ENCODE peak calls at places on chromosome 9, in six cellular contexts. U is GM12878, E is A549, P is HepG2, A is K562, I is endothelial cell of umbilical vein. B is an unnamed sample.

GRCh38 chr9:115057559-115057958 is 60.4 kb downstream of the TNC start:
- DNase-seq in I (no peak), U (no peak), E (no peak), P (no peak), A (no peak), B (no peak)

GRCh38 chr9:124665391-124666058 is 105.6 kb downstream of the NR6A1 start:
- DNase-seq in U (no peak), P (peak; percentile 88), E (no peak), I (peak; percentile 19), A (no peak), B (no peak)

GRCh38 chr9:20139755-20140154 is 350.9 kb upstream of the SLC24A2 start:
- DNase-seq in P (no peak), U (no peak), E (no peak), I (no peak), A (no peak), B (no peak)

GRCh38 chr9:111443454-111443853 is 40.7 kb downstream of the ECPAS start:
- DNase-seq in U (no peak), E (no peak), A (no peak), P (no peak), I (no peak), B (no peak)

GRCh38 chr9:115058684-115059315 is 59.2 kb downstream of the TNC start:
- DNase-seq in I (no peak), A (no peak), U (no peak), P (no peak), E (no peak), B (no peak)

GRCh38 chr9:121972501-121972981 is 120.6 kb downstream of the TTLL11 start:
- DNase-seq in P (no peak), A (no peak), U (peak; percentile 59), I (peak; percentile 75), E (no peak), B (no peak)

GRCh38 chr9:132288371-132288770 is 66.4 kb downstream of the SETX start:
- DNase-seq in I (no peak), E (no peak), P (no peak), A (no peak), U (no peak), B (no peak)

GRCh38 chr9:27182421-27182820 is 73.4 kb downstream of the TEK start:
- DNase-seq in P (no peak), A (no peak), E (no peak), I (peak; percentile 49), U (no peak), B (no peak)

GRCh38 chr9:134915046-134915930 is 2.4 kb downstream of the FCN1 start:
- DNase-seq in E (no peak), P (no peak), I (no peak), U (no peak), A (no peak), B (no peak)

GRCh38 chr9:12784461-12785250 is 9.8 kb downstream of the LURAP1L start:
- DNase-seq in P (peak; percentile 96), U (no peak), E (peak; percentile 44), I (peak; percentile 35), A (no peak), B (peak; percentile 28)

GRCh38 chr9:114271556-114272510 is 51.1 kb upstream of the ORM1 start:
- DNase-seq in P (peak; percentile 28), U (no peak), A (no peak), E (no peak), I (peak; percentile 58), B (peak; percentile 78)

GRCh38 chr9:28206280-28206679 is 633.0 kb upstream of the C9orf72 start:
- DNase-seq in P (no peak), U (no peak), I (peak; percentile 18), E (no peak), A (no peak), B (no peak)

GRCh38 chr9:101128623-101129022 is 100.1 kb downstream of the PLPPR1 start:
- DNase-seq in A (no peak), E (no peak), U (no peak), P (no peak), I (no peak), B (no peak)

GRCh38 chr9:134323741-134324358 is 2.4 kb upstream of the RXRA start:
- DNase-seq in I (no peak), U (no peak), P (peak; percentile 61), A (peak; percentile 57), E (no peak), B (no peak)

GRCh38 chr9:131420913-131421312 is 27.0 kb downstream of the PRRC2B start:
- DNase-seq in U (no peak), P (peak; percentile 58), I (no peak), A (no peak), E (no peak), B (peak; percentile 72)

GRCh38 chr9:22622823-22623222 is 176.2 kb downstream of the DMRTA1 start:
- DNase-seq in A (no peak), U (no peak), I (no peak), P (no peak), E (no peak), B (no peak)

GRCh38 chr9:20290287-20290686 is 332.0 kb downstream of the MLLT3 start:
- DNase-seq in A (no peak), P (no peak), I (no peak), U (no peak), E (no peak), B (no peak)

GRCh38 chr9:133347515-133347984 is 381 bp downstream of the MED22 start:
- DNase-seq in P (no peak), E (no peak), I (peak; percentile 35), A (peak; percentile 83), U (peak; percentile 28), B (peak; percentile 66)

GRCh38 chr9:93814561-93814960 is 140.6 kb downstream of the BARX1 start:
- DNase-seq in U (no peak), P (no peak), A (no peak), I (no peak), E (no peak), B (peak; percentile 21)

GRCh38 chr9:110047955-110048472 is 159.9 kb downstream of the C9orf152 start:
- DNase-seq in A (no peak), U (no peak), P (no peak), E (no peak), I (peak; percentile 51), B (no peak)

GRCh38 chr9:134661791-134662142 is 20.2 kb downstream of the COL5A1 start:
- DNase-seq in I (no peak), P (no peak), A (no peak), E (no peak), U (no peak), B (no peak)

GRCh38 chr9:77896269-77897245 is 135.1 kb downstream of the GNAQ start:
- DNase-seq in P (no peak), A (no peak), E (no peak), I (peak; percentile 52), U (no peak), B (peak; percentile 52)

GRCh38 chr9:116674210-116674980 is 12.7 kb upstream of the TRIM32 start:
- DNase-seq in P (no peak), A (no peak), E (no peak), U (no peak), I (no peak), B (no peak)

GRCh38 chr9:10268500-10269485 is 344.0 kb downstream of the PTPRD start:
- DNase-seq in U (no peak), I (peak; percentile 84), P (peak; percentile 5), A (no peak), E (no peak), B (peak; percentile 71)

GRCh38 chr9:70481471-70481870 is 67.0 kb upstream of the KLF9 start:
- DNase-seq in P (no peak), I (no peak), U (no peak), A (no peak), E (no peak), B (no peak)

GRCh38 chr9:70478963-70479641 is 64.6 kb upstream of the KLF9 start:
- DNase-seq in U (no peak), I (peak; percentile 28), E (no peak), P (no peak), A (no peak), B (no peak)

GRCh38 chr9:70480405-70480980 is 66.0 kb upstream of the KLF9 start:
- DNase-seq in P (no peak), U (no peak), E (no peak), I (peak; percentile 85), A (no peak), B (no peak)

GRCh38 chr9:70477907-70478480 is 63.5 kb upstream of the KLF9 start:
- DNase-seq in I (no peak), A (no peak), P (no peak), E (no peak), U (no peak), B (no peak)

DNA sequence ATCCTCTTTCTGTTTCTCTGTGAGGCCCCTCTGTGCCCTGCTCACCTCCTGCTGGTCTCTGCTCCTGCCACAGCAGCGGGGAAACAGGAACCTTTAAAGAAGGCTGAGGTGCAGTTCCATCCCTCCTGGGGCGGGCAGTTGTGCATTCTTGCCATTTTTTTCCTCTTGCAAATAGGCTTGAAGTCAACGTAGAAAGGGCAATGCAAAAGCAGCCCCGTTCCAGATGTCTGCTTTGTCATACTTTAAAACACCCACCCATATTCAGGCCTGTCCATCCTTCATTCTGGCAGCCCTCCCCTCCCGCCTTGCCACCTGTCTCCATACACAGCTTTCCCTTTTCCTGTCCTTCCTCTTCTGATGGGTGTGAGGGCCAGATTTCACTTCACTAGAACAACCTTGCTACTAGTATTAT is 65.4 kb upstream of the KLF9 start:
- DNase-seq in I (no peak), E (no peak), A (no peak), U (no peak), P (no peak), B (no peak)
- TF ChIP-seq POLR2A in I (no peak), E (no peak), A (no peak), U (no peak), P (no peak), B (no peak)

GRCh38 chr9:88373018-88373417 is 15.2 kb upstream of the SPIN1 start:
- DNase-seq in E (no peak), I (no peak), U (no peak), P (no peak), A (no peak), B (no peak)
- TF ChIP-seq MYC in E (no peak), I (no peak), U (no peak), P (no peak), A (no peak), B (no peak)

DNA sequence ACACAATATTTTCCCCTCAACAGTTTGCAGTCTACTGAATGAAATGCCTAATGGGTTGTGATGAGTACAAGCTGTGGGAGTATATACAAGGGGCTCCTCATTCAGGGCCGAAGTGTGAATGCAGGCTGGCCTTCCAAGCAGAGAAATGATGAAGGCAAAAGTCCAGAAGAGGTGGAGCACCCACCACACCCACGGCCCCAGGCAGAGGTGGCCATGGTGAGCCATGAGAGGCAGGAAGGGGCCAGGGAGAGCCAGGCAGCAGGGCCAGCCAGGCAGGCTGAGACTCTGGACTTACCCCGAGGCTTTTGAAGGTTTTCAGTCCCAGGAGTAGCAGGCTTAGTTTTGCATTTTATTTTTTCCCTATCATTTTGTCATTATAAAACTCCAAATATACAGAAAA is 218.1 kb downstream of the AUH start:
- DNase-seq in P (no peak), U (no peak), A (no peak), I (no peak), E (no peak), B (no peak)
- TF ChIP-seq CTCF in P (no peak), U (no peak), A (no peak), I (no peak), E (no peak), B (no peak)

GRCh38 chr9:120842685-120843485 is at the start of gene PSMD5:
- DNase-seq in P (peak; percentile 94), U (peak; percentile 86), E (peak; percentile 99), I (peak; percentile 99), A (peak; percentile 100), B (peak; percentile 99)
- TF ChIP-seq POLR2A in P (peak; percentile 89), U (peak; percentile 99), E (peak; percentile 94), I (peak; percentile 92), A (no peak), B (peak; percentile 94)